ENCODE peak calls at places on chromosomes 2 and 18, in four cellular contexts. B is amniotic stem cell; W is stimulated activated CD8-positive, alpha-beta memory T cell treated with anti-CD3 and anti-CD28 coated beads, Interleukin-15, amount 100 ng/mL, for 48 hours; R is DMS79 treated with DMSO at 0.1 percent for 48 hours. D is an unnamed sample.

GRCh38 chr2:164754157-164755093 is 87.2 kb downstream of the COBLL1 start:
- DNase-seq in B (no peak), W (no peak), R (no peak), D (no peak)

GRCh38 chr2:1088941-1089340 is 138.3 kb downstream of the SNTG2 start:
- DNase-seq in W (no peak), R (no peak), B (no peak), D (no peak)

GRCh38 chr2:237456200-237456731 is 30.8 kb upstream of the MLPH start:
- DNase-seq in R (no peak), B (no peak), W (no peak), D (no peak)

GRCh38 chr2:98664323-98664722 is 55.9 kb downstream of the UNC50 start:
- DNase-seq in W (no peak), B (no peak), R (no peak), D (no peak)

GRCh38 chr2:125373293-125373692 is 1282.7 kb upstream of the GYPC start:
- DNase-seq in B (no peak), R (no peak), W (no peak), D (no peak)

GRCh38 chr18:21739604-21740473 is 753 bp upstream of the MIB1 start:
- DNase-seq in R (no peak), B (no peak), W (no peak), D (no peak)

GRCh38 chr18:48893559-48894265 is 57.1 kb downstream of the SMAD7 start:
- DNase-seq in R (peak; percentile 25), B (no peak), W (no peak), D (no peak)

GRCh38 chr18:32545631-32546030 is 74.9 kb upstream of the GAREM1 start:
- DNase-seq in W (no peak), R (no peak), B (no peak), D (no peak)

GRCh38 chr2:212811036-212811805 is 272.6 kb upstream of the ERBB4 start:
- DNase-seq in W (no peak), B (no peak), R (no peak), D (no peak)

GRCh38 chr2:33535409-33535808 is 59.0 kb downstream of the RASGRP3 start:
- DNase-seq in B (no peak), R (no peak), W (no peak), D (no peak)

GRCh38 chr2:164066095-164066494 is 330.3 kb upstream of the FIGN start:
- DNase-seq in B (no peak), R (peak; percentile 39), W (no peak), D (no peak)

GRCh38 chr2:230680463-230681195 is 32.0 kb upstream of the CAB39 start:
- DNase-seq in B (no peak), W (no peak), R (no peak), D (no peak)

GRCh38 chr2:25586726-25587144 is 86.6 kb downstream of the DTNB start:
- DNase-seq in B (no peak), R (no peak), W (peak; percentile 12), D (no peak)

D was measured in activated CD4-positive, CD25-positive, alpha-beta regulatory T cell.